ENCODE peak calls at places on chromosomes 11 and 22, in six cellular contexts. F is H1, H is GM12878, M is GM12891, V is GM12892, G is SK-N-SH. E is an unnamed sample.

GRCh38 chr11:69894126-69895047 is 75.2 kb upstream of the FGF3 start:
- DNase-seq in M (no peak), G (no peak), F (no peak), V (no peak), H (no peak), E (no peak)

GRCh38 chr11:18540207-18541009 is 13.7 kb upstream of the TSG101 start:
- DNase-seq in V (no peak), F (no peak), G (peak; percentile 28), H (no peak), M (no peak), E (no peak)

GRCh38 chr11:43523632-43524031 is 156.9 kb upstream of the HSD17B12 start:
- DNase-seq in G (no peak), M (no peak), V (no peak), H (no peak), F (no peak), E (no peak)

GRCh38 chr11:19714387-19715363 is 2.0 kb downstream of the NAV2 start:
- DNase-seq in H (no peak), M (no peak), F (peak; percentile 68), G (peak; percentile 76), V (no peak), E (peak; percentile 29)

GRCh38 chr11:120306519-120307242 is 18.4 kb upstream of the TLCD5 start:
- DNase-seq in G (no peak), V (no peak), M (no peak), F (no peak), H (no peak), E (peak; percentile 76)

GRCh38 chr22:30830907-30831306 is 136.2 kb downstream of the OSBP2 start:
- DNase-seq in G (no peak), V (no peak), M (no peak), F (no peak), H (no peak), E (no peak)

GRCh38 chr22:42304021-42304790 is 33.8 kb upstream of the TCF20 start:
- DNase-seq in G (no peak), V (no peak), F (no peak), M (no peak), H (no peak), E (no peak)

GRCh38 chr11:110186456-110186855 is 93.3 kb downstream of the ZC3H12C start:
- DNase-seq in F (no peak), M (no peak), V (no peak), H (no peak), G (no peak), E (no peak)

GRCh38 chr22:17705565-17706450 is 67.3 kb downstream of the BCL2L13 start:
- DNase-seq in H (no peak), F (no peak), M (no peak), G (no peak), V (no peak), E (no peak)
- TF ChIP-seq TAF1 in H (peak; percentile 10), F (no peak), M (no peak), G (no peak), V (no peak), E (no peak)

GRCh38 chr22:38744981-38745380 is 10.8 kb downstream of the SUN2 start:
- DNase-seq in H (no peak), F (no peak), V (no peak), G (no peak), M (no peak), E (no peak)
- TF ChIP-seq TAF1 in H (no peak), F (no peak), V (no peak), G (no peak), M (no peak), E (no peak)

DNA sequence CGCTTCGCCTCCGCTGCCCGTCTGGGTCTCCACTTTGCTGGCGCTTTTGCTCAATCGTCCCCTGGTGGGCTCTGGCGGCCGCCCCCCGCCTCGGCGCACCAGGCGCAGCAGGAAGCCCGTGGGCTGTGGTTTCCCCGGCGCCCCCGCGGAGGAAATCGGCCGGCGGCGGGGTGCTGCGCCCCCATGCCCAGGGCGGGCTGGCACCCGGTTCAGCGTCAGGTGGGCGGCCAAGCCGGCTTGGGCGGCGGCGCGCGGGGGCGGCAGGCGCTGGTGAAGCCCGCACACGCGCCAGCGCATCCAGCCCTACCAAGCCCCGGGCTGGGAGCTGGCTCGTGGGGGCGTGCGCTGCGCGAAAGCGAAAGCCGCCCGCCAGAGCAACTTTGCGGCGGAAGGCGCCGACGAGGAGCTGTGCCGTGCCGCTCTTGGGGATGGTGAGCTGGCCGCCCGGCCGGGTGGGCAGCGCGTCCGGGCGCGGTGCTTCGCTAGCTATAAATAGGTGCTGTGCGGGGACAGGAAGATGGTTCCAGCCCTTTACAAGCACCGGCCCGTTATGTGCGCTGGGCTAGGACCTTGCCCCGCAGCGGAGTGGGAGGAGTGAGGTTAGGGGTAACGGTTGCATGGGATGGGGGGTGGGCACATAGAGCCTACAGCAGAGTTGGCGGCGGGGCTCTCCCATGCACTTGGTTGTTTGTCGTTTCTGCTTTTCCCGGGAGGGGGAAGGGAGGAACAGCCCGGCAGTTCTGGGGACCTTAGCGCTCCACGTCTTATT is 25.0 kb upstream of the SUSD2 start:
- DNase-seq in V (peak; percentile 78), F (peak; percentile 54), G (peak; percentile 82), H (no peak), M (peak; percentile 84), E (no peak)
- TF ChIP-seq TAF1 in V (no peak), F (no peak), G (no peak), H (no peak), M (no peak), E (no peak)

GRCh38 chr11:36509265-36509664 is 807 bp downstream of the TRAF6 start:
- DNase-seq in F (no peak), G (peak; percentile 34), M (no peak), V (no peak), H (no peak), E (peak; percentile 76)
- TF ChIP-seq TAF1 in F (no peak), G (no peak), M (no peak), V (no peak), H (no peak), E (peak; percentile 44)

GRCh38 chr11:73944085-73944484 is 6.7 kb upstream of the DNAJB13 start:
- DNase-seq in H (no peak), F (no peak), M (no peak), V (no peak), G (no peak), E (no peak)
- TF ChIP-seq TAF1 in H (no peak), F (no peak), M (no peak), V (no peak), G (no peak), E (no peak)

GRCh38 chr22:47218671-47219070 is 456.2 kb downstream of the TBC1D22A start:
- DNase-seq in M (no peak), G (no peak), F (no peak), V (no peak), H (no peak), E (no peak)
- TF ChIP-seq TAF1 in M (no peak), G (no peak), F (no peak), V (no peak), H (no peak), E (no peak)

DNA sequence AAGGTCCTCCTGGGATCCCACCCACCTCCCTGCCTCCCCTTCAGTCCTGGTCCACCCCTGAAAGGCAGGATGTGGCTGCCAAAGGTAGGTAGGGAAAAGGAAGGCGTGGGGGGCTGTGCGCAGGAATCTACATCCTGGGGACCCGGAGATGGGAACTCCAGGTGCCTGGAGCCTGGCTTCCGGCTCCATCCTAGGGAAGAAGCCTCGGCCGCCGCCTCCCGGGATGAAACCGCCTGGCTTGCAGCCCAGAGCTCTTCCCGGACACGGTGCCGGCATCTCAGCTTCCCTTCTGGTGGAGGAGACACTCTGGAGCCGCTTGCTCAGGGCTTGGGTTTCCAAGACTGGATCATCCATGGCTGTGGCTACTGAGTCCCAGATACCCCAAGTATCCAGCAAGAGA is 33.3 kb upstream of the PDGFB start:
- DNase-seq in F (no peak), V (no peak), M (no peak), H (no peak), G (no peak), E (no peak)
- TF ChIP-seq TAF1 in F (no peak), V (no peak), M (no peak), H (no peak), G (no peak), E (no peak)